ENCODE peak calls at places on chromosome 21, in seven cellular contexts. J, K, P, E, U, Z and Q are unnamed samples.
A peak's percentile ranks its signal among the peaks of the same experiment; 100 is the strongest.

GRCh38 chr21:26965567-26966359 is 1.1 kb downstream of the ADAMTS5 start:
- DNase-seq in E (no peak), P (peak; percentile 25), U (no peak), J (no peak), K (no peak), Z (no peak), Q (peak; percentile 80)

GRCh38 chr21:41620982-41621381 is 113.0 kb upstream of the TMPRSS2 start:
- DNase-seq in E (no peak), Z (no peak), J (no peak), P (no peak), K (no peak), U (no peak), Q (no peak)

GRCh38 chr21:21096956-21097355 is 98.7 kb downstream of the NCAM2 start:
- DNase-seq in J (no peak), P (no peak), U (no peak), Z (no peak), K (no peak), E (no peak), Q (no peak)

GRCh38 chr21:41923641-41924342 is 30.0 kb downstream of the C2CD2 start:
- DNase-seq in K (no peak), J (no peak), E (no peak), P (no peak), U (no peak), Z (no peak), Q (peak; percentile 50)

GRCh38 chr21:42253466-42253865 is 34.5 kb downstream of the ABCG1 start:
- DNase-seq in U (no peak), K (no peak), P (no peak), E (no peak), Z (no peak), J (no peak), Q (no peak)

GRCh38 chr21:38352536-38353219 is 95.9 kb downstream of the KCNJ15 start:
- DNase-seq in J (no peak), E (no peak), Z (peak; percentile 83), U (no peak), K (peak; percentile 47), P (peak; percentile 79), Q (no peak)

GRCh38 chr21:21997390-21998333 is 999.5 kb downstream of the NCAM2 start:
- DNase-seq in J (no peak), P (no peak), U (no peak), E (no peak), K (no peak), Z (no peak), Q (no peak)

GRCh38 chr21:43918385-43918947 is 53.4 kb downstream of the AGPAT3 start:
- DNase-seq in K (no peak), E (no peak), Z (no peak), U (no peak), J (no peak), P (no peak), Q (no peak)

GRCh38 chr21:38486221-38486620 is 12.1 kb downstream of the ERG start:
- DNase-seq in U (no peak), K (no peak), J (no peak), Z (peak; percentile 55), E (no peak), P (no peak), Q (no peak)

GRCh38 chr21:25985990-25986389 is 184.6 kb downstream of the APP start:
- DNase-seq in E (no peak), U (no peak), K (no peak), P (no peak), J (no peak), Z (no peak), Q (no peak)

GRCh38 chr21:21232320-21232719 is 234.1 kb downstream of the NCAM2 start:
- DNase-seq in J (no peak), P (no peak), U (no peak), Z (no peak), K (no peak), E (no peak), Q (no peak)

GRCh38 chr21:25607812-25608737 is 794 bp upstream of the MRPL39 start:
- DNase-seq in K (peak; percentile 28), E (peak; percentile 47), P (peak; percentile 83), U (peak; percentile 94), Z (peak; percentile 86), J (peak; percentile 67), Q (peak; percentile 78)

GRCh38 chr21:19981938-19982337 is 1016.3 kb upstream of the NCAM2 start:
- DNase-seq in E (no peak), K (no peak), P (no peak), U (no peak), J (no peak), Z (no peak), Q (no peak)

GRCh38 chr21:42250422-42251403 is 31.8 kb downstream of the ABCG1 start:
- DNase-seq in J (no peak), U (no peak), K (no peak), Z (no peak), P (no peak), E (no peak), Q (no peak)

GRCh38 chr21:25518491-25518911 is 88.8 kb downstream of the MRPL39 start:
- DNase-seq in K (no peak), J (no peak), P (no peak), Z (no peak), E (no peak), U (no peak), Q (no peak)

GRCh38 chr21:41761211-41762181 is 5.4 kb downstream of the RIPK4 start:
- DNase-seq in P (peak; percentile 77), J (no peak), E (no peak), U (no peak), Z (peak; percentile 79), K (no peak), Q (no peak)

GRCh38 chr21:9758888-9759287 is 762.5 kb upstream of the TPTE start:
- DNase-seq in U (peak; percentile 92), J (no peak), P (no peak), Z (no peak), E (no peak), K (no peak), Q (no peak)

DNA sequence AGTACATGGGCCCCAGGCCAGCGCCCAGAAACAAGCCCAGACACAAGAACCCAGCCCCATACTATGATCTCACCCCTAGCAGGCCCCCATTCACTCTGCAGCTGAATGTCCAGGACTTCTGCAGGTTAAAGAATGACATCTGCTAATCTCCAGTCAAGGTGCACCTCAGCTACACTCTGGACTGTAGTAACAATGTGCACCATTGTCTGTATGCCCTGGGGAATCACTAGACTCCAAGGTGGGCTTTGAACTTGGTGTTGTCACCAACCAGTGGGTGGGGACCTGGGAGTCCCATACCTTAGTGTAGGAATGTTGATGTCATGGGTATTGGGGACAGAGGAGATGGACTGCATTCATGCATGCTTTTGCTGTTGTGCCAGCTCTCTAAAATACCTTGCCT is 10.3 kb downstream of the KCNE1 start:
- DNase-seq in E (no peak), K (no peak), P (no peak), J (no peak), Z (no peak), U (no peak), Q (no peak)
- TF ChIP-seq EP300 in E (no peak), K (no peak), P (no peak), J (no peak), Z (no peak), U (no peak), Q (no peak)

DNA sequence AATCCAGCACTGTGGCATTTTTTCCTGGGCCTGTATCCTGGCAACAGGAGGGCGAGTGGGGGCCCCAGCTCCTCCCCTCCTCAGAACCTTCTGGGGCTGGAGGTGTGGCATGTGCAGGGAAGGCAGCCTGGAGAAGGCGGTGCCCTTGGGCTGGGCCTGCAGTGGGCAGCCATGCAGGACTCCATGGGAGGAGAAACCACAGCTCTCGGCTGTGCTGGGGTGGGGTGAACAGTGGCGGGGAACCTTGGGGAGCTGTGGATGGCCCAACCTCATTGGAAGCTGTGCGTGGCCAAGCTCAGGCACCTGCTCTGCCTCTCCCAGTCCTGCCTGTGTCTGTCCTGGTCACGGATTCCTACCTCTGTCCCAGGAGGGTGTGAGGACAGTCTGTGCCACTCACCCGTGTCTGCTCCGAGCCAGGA is 15.7 kb downstream of the COL18A1 start:
- DNase-seq in K (no peak), E (no peak), Z (no peak), P (peak; percentile 63), U (no peak), J (no peak), Q (peak; percentile 30)
- TF ChIP-seq EP300 in K (no peak), E (no peak), Z (no peak), P (no peak), U (no peak), J (no peak), Q (no peak)

DNA sequence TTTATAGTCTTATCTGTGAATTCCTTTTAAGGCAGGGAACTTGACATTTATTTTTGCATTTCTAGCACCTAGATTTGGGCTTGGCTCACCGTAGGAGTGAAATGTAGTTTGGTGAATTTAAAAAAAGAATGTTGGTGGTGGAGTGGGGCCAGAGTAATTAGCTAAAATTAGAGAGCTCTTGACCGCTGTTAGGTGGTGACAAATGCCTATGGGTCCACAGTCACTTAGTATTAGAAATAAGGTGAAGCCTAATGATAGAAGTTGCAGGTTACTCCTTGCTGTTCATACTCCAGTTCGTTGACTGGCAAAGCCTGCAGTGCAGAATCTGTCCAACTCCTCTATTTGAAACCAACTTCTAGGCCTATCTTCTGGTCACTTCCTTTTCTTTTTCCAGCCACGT is 318.8 kb upstream of the NRIP1 start:
- DNase-seq in E (no peak), U (no peak), P (no peak), Z (no peak), K (no peak), J (no peak), Q (no peak)
- TF ChIP-seq EP300 in E (no peak), U (no peak), P (no peak), Z (no peak), K (no peak), J (no peak), Q (no peak)

GRCh38 chr21:32426066-32426465 is 13.6 kb downstream of the EVA1C start:
- DNase-seq in K (no peak), E (no peak), Z (no peak), P (no peak), U (no peak), J (no peak), Q (no peak)

GRCh38 chr21:32425628-32426027 is 13.1 kb downstream of the EVA1C start:
- DNase-seq in U (no peak), Z (no peak), K (no peak), E (no peak), J (no peak), P (no peak), Q (no peak)

GRCh38 chr21:32426592-32427051 is 14.1 kb downstream of the EVA1C start:
- DNase-seq in P (no peak), Z (no peak), J (no peak), E (no peak), U (no peak), K (no peak), Q (no peak)

GRCh38 chr21:32424674-32425073 is 12.2 kb downstream of the EVA1C start:
- DNase-seq in P (no peak), Z (no peak), U (no peak), E (no peak), J (no peak), K (no peak), Q (no peak)

DNA sequence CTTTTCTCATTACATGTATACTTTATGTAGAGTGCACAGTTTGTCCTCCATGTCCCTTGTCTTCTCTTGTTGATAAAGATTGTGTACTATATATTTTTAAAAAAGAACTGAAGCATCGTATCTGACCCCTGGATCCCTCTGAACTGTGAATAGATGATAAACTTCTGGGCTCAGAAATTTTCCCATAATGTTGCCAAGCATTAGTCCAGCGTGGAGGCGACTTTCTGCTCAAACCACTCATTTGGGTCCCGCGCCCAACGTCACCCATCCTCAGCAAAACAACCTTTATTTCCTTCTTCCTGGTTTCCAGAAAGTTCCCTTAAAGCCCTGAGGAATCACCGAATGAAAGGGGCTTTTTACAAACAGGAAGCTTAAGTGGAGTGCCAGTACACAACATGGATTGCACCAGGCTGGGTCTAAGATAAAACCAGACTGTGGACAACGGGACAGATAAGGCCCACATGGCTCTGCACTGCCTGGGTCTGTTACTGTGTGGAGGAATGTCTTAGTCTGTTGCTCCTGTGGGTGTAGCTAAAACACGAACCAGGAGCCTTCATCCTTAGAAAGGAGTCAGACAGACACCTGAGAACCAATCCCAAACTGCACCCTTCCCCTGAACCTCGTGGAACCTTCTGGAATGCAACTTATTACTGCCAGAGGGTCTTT is 15.6 kb downstream of the EVA1C start:
- DNase-seq in U (no peak), K (no peak), Z (no peak), P (no peak), E (no peak), J (no peak), Q (no peak)
- TF ChIP-seq EP300 in U (no peak), K (no peak), Z (no peak), P (no peak), E (no peak), J (no peak), Q (no peak)